ENCODE peak calls at places on chromosome 2, in eight cellular contexts. One of them, this sample, is unnamed. For H3K9me3, the result is how much of the 10 kb centered on the place peaks cover.

GRCh38 chr2:177329035-177329434 is 63.5 kb upstream of the AGPS start:
- DNase-seq in psoas muscle: no peak
- DNase-seq in aorta: no peak
- DNase-seq in naive thymus-derived CD4-positive, alpha-beta T cell: peak
- DNase-seq in RWPE2: no peak
- DNase-seq in CD8-positive, alpha-beta memory T cell: no peak
- DNase-seq in IMR-90: no peak
- DNase-seq in small intestine: no peak
- DNase-seq in this sample: no peak

GRCh38 chr2:176130917-176131616 is 1.6 kb downstream of the HOXD8 start:
- DNase-seq in psoas muscle: no peak
- DNase-seq in aorta: no peak
- DNase-seq in naive thymus-derived CD4-positive, alpha-beta T cell: no peak
- DNase-seq in RWPE2: no peak
- DNase-seq in CD8-positive, alpha-beta memory T cell: no peak
- DNase-seq in IMR-90: no peak
- DNase-seq in small intestine: no peak
- DNase-seq in this sample: no peak

GRCh38 chr2:237213325-237214040 is 127.8 kb downstream of the COPS8 start:
- DNase-seq in psoas muscle: peak
- DNase-seq in aorta: peak
- DNase-seq in naive thymus-derived CD4-positive, alpha-beta T cell: no peak
- DNase-seq in RWPE2: no peak
- DNase-seq in CD8-positive, alpha-beta memory T cell: no peak
- DNase-seq in IMR-90: peak
- DNase-seq in small intestine: no peak
- DNase-seq in this sample: no peak

GRCh38 chr2:18959952-18960717 is 370.8 kb upstream of the NT5C1B start:
- DNase-seq in psoas muscle: no peak
- DNase-seq in aorta: no peak
- DNase-seq in naive thymus-derived CD4-positive, alpha-beta T cell: no peak
- DNase-seq in RWPE2: no peak
- DNase-seq in CD8-positive, alpha-beta memory T cell: no peak
- DNase-seq in IMR-90: peak
- DNase-seq in small intestine: no peak
- DNase-seq in this sample: no peak

GRCh38 chr2:30492185-30492584 is 45.1 kb downstream of the LCLAT1 start:
- DNase-seq in psoas muscle: no peak
- DNase-seq in aorta: no peak
- DNase-seq in naive thymus-derived CD4-positive, alpha-beta T cell: no peak
- DNase-seq in RWPE2: no peak
- DNase-seq in CD8-positive, alpha-beta memory T cell: no peak
- DNase-seq in IMR-90: peak
- DNase-seq in small intestine: no peak
- DNase-seq in this sample: no peak

GRCh38 chr2:184598313-184599053 is at the start of gene ZNF804A:
- DNase-seq in psoas muscle: peak
- DNase-seq in aorta: peak
- DNase-seq in naive thymus-derived CD4-positive, alpha-beta T cell: no peak
- DNase-seq in RWPE2: no peak
- DNase-seq in CD8-positive, alpha-beta memory T cell: no peak
- DNase-seq in IMR-90: peak
- DNase-seq in small intestine: peak
- DNase-seq in this sample: no peak

GRCh38 chr2:109341363-109341762 is 212.4 kb downstream of the SH3RF3 start:
- DNase-seq in psoas muscle: no peak
- DNase-seq in aorta: no peak
- DNase-seq in naive thymus-derived CD4-positive, alpha-beta T cell: no peak
- DNase-seq in RWPE2: no peak
- DNase-seq in CD8-positive, alpha-beta memory T cell: no peak
- DNase-seq in IMR-90: no peak
- DNase-seq in small intestine: no peak
- DNase-seq in this sample: no peak

GRCh38 chr2:175057078-175057685 is 52.0 kb upstream of the CHN1 start:
- DNase-seq in psoas muscle: no peak
- DNase-seq in aorta: no peak
- DNase-seq in naive thymus-derived CD4-positive, alpha-beta T cell: no peak
- DNase-seq in RWPE2: no peak
- DNase-seq in CD8-positive, alpha-beta memory T cell: no peak
- DNase-seq in IMR-90: no peak
- DNase-seq in small intestine: no peak
- DNase-seq in this sample: no peak

GRCh38 chr2:239028253-239028619 is 180.4 kb downstream of the TWIST2 start:
- DNase-seq in psoas muscle: no peak
- DNase-seq in aorta: no peak
- DNase-seq in naive thymus-derived CD4-positive, alpha-beta T cell: no peak
- DNase-seq in RWPE2: peak
- DNase-seq in CD8-positive, alpha-beta memory T cell: no peak
- DNase-seq in IMR-90: no peak
- DNase-seq in small intestine: no peak
- DNase-seq in this sample: no peak

GRCh38 chr2:106108351-106108750 is 85.8 kb downstream of the UXS1 start:
- DNase-seq in psoas muscle: no peak
- DNase-seq in aorta: no peak
- DNase-seq in naive thymus-derived CD4-positive, alpha-beta T cell: no peak
- DNase-seq in RWPE2: no peak
- DNase-seq in CD8-positive, alpha-beta memory T cell: no peak
- DNase-seq in IMR-90: peak
- DNase-seq in small intestine: no peak
- DNase-seq in this sample: no peak

GRCh38 chr2:18501156-18501555 is 59.3 kb downstream of the RDH14 start:
- DNase-seq in psoas muscle: no peak
- DNase-seq in aorta: no peak
- DNase-seq in naive thymus-derived CD4-positive, alpha-beta T cell: no peak
- DNase-seq in RWPE2: no peak
- DNase-seq in CD8-positive, alpha-beta memory T cell: no peak
- DNase-seq in IMR-90: no peak
- DNase-seq in small intestine: no peak
- DNase-seq in this sample: no peak

GRCh38 chr2:199409705-199410104 is 48.0 kb downstream of the SATB2 start:
- DNase-seq in psoas muscle: no peak
- DNase-seq in aorta: no peak
- DNase-seq in naive thymus-derived CD4-positive, alpha-beta T cell: no peak
- DNase-seq in RWPE2: no peak
- DNase-seq in CD8-positive, alpha-beta memory T cell: no peak
- DNase-seq in IMR-90: peak
- DNase-seq in small intestine: no peak
- DNase-seq in this sample: no peak

DNA sequence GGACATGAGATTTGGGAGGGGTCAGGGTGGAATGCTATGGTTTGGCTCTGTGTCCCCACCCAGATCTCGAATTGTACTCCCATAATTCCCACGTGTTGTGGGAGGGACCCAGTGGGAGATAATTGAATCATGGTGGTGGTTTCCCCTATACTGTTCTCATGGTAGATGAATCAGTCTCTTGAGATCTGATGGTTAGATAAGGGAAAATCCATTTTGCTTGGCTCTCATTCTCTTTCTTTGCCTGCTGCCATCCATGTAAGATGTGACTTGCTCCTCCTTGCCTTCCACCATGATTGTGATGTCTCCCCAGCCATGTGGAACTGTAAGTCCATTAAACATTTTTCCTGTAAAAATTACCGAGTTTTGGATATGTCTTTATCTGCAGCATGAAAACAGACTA is 80.9 kb upstream of the GALNT5 start:
- DNase-seq in psoas muscle: no peak
- DNase-seq in aorta: no peak
- DNase-seq in naive thymus-derived CD4-positive, alpha-beta T cell: no peak
- DNase-seq in RWPE2: no peak
- DNase-seq in CD8-positive, alpha-beta memory T cell: no peak
- DNase-seq in IMR-90: no peak
- DNase-seq in small intestine: no peak
- DNase-seq in this sample: no peak
- H3K9me3 ChIP-seq in psoas muscle: under half
- H3K9me3 ChIP-seq in aorta: under half
- H3K9me3 ChIP-seq in naive thymus-derived CD4-positive, alpha-beta T cell: under half
- H3K9me3 ChIP-seq in RWPE2: under half
- H3K9me3 ChIP-seq in CD8-positive, alpha-beta memory T cell: under half
- H3K9me3 ChIP-seq in IMR-90: under half
- H3K9me3 ChIP-seq in small intestine: under half
- H3K9me3 ChIP-seq in this sample: under half

GRCh38 chr2:126038901-126039300 is 617.1 kb upstream of the GYPC start:
- DNase-seq in psoas muscle: no peak
- DNase-seq in aorta: no peak
- DNase-seq in naive thymus-derived CD4-positive, alpha-beta T cell: no peak
- DNase-seq in RWPE2: no peak
- DNase-seq in CD8-positive, alpha-beta memory T cell: no peak
- DNase-seq in IMR-90: no peak
- DNase-seq in small intestine: no peak
- DNase-seq in this sample: no peak
- H3K9me3 ChIP-seq in psoas muscle: under half
- H3K9me3 ChIP-seq in aorta: under half
- H3K9me3 ChIP-seq in naive thymus-derived CD4-positive, alpha-beta T cell: under half
- H3K9me3 ChIP-seq in RWPE2: under half
- H3K9me3 ChIP-seq in CD8-positive, alpha-beta memory T cell: under half
- H3K9me3 ChIP-seq in IMR-90: under half
- H3K9me3 ChIP-seq in small intestine: under half
- H3K9me3 ChIP-seq in this sample: under half

GRCh38 chr2:16330012-16330411 is 335.6 kb downstream of the CYRIA start:
- DNase-seq in psoas muscle: no peak
- DNase-seq in aorta: no peak
- DNase-seq in naive thymus-derived CD4-positive, alpha-beta T cell: no peak
- DNase-seq in RWPE2: no peak
- DNase-seq in CD8-positive, alpha-beta memory T cell: no peak
- DNase-seq in IMR-90: no peak
- DNase-seq in small intestine: no peak
- DNase-seq in this sample: no peak

GRCh38 chr2:16328521-16329190 is 337.0 kb downstream of the CYRIA start:
- DNase-seq in psoas muscle: no peak
- DNase-seq in aorta: no peak
- DNase-seq in naive thymus-derived CD4-positive, alpha-beta T cell: no peak
- DNase-seq in RWPE2: no peak
- DNase-seq in CD8-positive, alpha-beta memory T cell: no peak
- DNase-seq in IMR-90: no peak
- DNase-seq in small intestine: no peak
- DNase-seq in this sample: no peak

GRCh38 chr2:16331761-16332160 is 333.9 kb downstream of the CYRIA start:
- DNase-seq in psoas muscle: no peak
- DNase-seq in aorta: no peak
- DNase-seq in naive thymus-derived CD4-positive, alpha-beta T cell: no peak
- DNase-seq in RWPE2: no peak
- DNase-seq in CD8-positive, alpha-beta memory T cell: no peak
- DNase-seq in IMR-90: no peak
- DNase-seq in small intestine: no peak
- DNase-seq in this sample: no peak

GRCh38 chr2:16329421-16329820 is 336.2 kb downstream of the CYRIA start:
- DNase-seq in psoas muscle: no peak
- DNase-seq in aorta: no peak
- DNase-seq in naive thymus-derived CD4-positive, alpha-beta T cell: no peak
- DNase-seq in RWPE2: no peak
- DNase-seq in CD8-positive, alpha-beta memory T cell: no peak
- DNase-seq in IMR-90: no peak
- DNase-seq in small intestine: no peak
- DNase-seq in this sample: no peak

DNA sequence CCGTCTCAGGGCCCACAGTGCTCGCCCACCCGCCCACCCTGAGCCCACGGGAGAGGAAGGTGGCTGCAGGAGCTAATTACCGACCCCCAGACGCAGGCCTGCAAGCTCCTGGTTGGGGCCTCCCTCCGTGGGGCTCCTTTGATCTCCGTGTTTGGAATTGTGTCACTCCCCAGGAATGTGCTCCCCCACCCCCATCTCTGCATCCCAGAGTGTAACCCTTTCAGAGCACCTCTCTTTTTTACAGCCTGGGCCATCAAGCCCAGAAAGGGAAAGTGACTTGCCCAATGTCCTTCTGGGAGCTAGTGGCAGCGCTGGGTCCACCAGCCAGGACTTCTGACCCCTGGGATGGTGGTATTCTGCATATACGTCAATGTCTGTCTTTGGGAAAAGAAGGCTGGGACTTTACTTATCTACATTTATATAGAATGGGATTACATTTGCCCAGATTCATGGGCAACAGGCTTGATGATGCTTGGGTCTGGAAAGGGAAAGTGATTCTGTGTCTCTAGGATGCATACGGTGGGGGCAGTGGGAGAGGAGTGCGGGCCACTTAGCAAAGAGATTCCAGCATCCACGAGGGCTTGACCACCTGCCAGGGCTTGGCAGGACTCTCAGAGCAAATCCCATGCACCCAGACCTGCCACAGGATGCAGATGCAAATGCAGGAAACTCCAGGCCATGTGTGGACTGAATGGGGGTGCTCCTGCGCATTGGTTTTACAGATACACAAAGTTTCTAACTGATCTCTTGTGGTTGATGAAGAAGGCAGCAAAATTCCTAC is 334.9 kb downstream of the CYRIA start:
- DNase-seq in psoas muscle: no peak
- DNase-seq in aorta: no peak
- DNase-seq in naive thymus-derived CD4-positive, alpha-beta T cell: no peak
- DNase-seq in RWPE2: no peak
- DNase-seq in CD8-positive, alpha-beta memory T cell: no peak
- DNase-seq in IMR-90: no peak
- DNase-seq in small intestine: no peak
- DNase-seq in this sample: no peak
- H3K9me3 ChIP-seq in psoas muscle: under half
- H3K9me3 ChIP-seq in aorta: under half
- H3K9me3 ChIP-seq in naive thymus-derived CD4-positive, alpha-beta T cell: under half
- H3K9me3 ChIP-seq in RWPE2: under half
- H3K9me3 ChIP-seq in CD8-positive, alpha-beta memory T cell: under half
- H3K9me3 ChIP-seq in IMR-90: under half
- H3K9me3 ChIP-seq in small intestine: under half
- H3K9me3 ChIP-seq in this sample: under half

GRCh38 chr2:41496908-41497307 is 550.9 kb upstream of the PKDCC start:
- DNase-seq in psoas muscle: no peak
- DNase-seq in aorta: no peak
- DNase-seq in naive thymus-derived CD4-positive, alpha-beta T cell: no peak
- DNase-seq in RWPE2: no peak
- DNase-seq in CD8-positive, alpha-beta memory T cell: no peak
- DNase-seq in IMR-90: no peak
- DNase-seq in small intestine: no peak
- DNase-seq in this sample: no peak
- H3K9me3 ChIP-seq in psoas muscle: under half
- H3K9me3 ChIP-seq in aorta: under half
- H3K9me3 ChIP-seq in naive thymus-derived CD4-positive, alpha-beta T cell: under half
- H3K9me3 ChIP-seq in RWPE2: under half
- H3K9me3 ChIP-seq in CD8-positive, alpha-beta memory T cell: under half
- H3K9me3 ChIP-seq in IMR-90: under half
- H3K9me3 ChIP-seq in small intestine: under half
- H3K9me3 ChIP-seq in this sample: under half

GRCh38 chr2:89818873-89819272 is 1127.4 kb downstream of the RPIA start:
- DNase-seq in psoas muscle: no peak
- DNase-seq in aorta: no peak
- DNase-seq in naive thymus-derived CD4-positive, alpha-beta T cell: no peak
- DNase-seq in RWPE2: no peak
- DNase-seq in CD8-positive, alpha-beta memory T cell: no peak
- DNase-seq in IMR-90: no peak
- DNase-seq in small intestine: no peak
- DNase-seq in this sample: no peak

GRCh38 chr2:89823556-89823955 is 1132.1 kb downstream of the RPIA start:
- DNase-seq in psoas muscle: no peak
- DNase-seq in aorta: no peak
- DNase-seq in naive thymus-derived CD4-positive, alpha-beta T cell: no peak
- DNase-seq in RWPE2: no peak
- DNase-seq in CD8-positive, alpha-beta memory T cell: no peak
- DNase-seq in IMR-90: no peak
- DNase-seq in small intestine: no peak
- DNase-seq in this sample: no peak

GRCh38 chr2:89819809-89820208 is 1128.3 kb downstream of the RPIA start:
- DNase-seq in psoas muscle: no peak
- DNase-seq in aorta: no peak
- DNase-seq in naive thymus-derived CD4-positive, alpha-beta T cell: no peak
- DNase-seq in RWPE2: no peak
- DNase-seq in CD8-positive, alpha-beta memory T cell: no peak
- DNase-seq in IMR-90: no peak
- DNase-seq in small intestine: no peak
- DNase-seq in this sample: no peak

GRCh38 chr2:89820248-89820647 is 1128.8 kb downstream of the RPIA start:
- DNase-seq in psoas muscle: no peak
- DNase-seq in aorta: no peak
- DNase-seq in naive thymus-derived CD4-positive, alpha-beta T cell: no peak
- DNase-seq in RWPE2: no peak
- DNase-seq in CD8-positive, alpha-beta memory T cell: no peak
- DNase-seq in IMR-90: no peak
- DNase-seq in small intestine: no peak
- DNase-seq in this sample: no peak

GRCh38 chr2:89821455-89821945 is 1130.0 kb downstream of the RPIA start:
- DNase-seq in psoas muscle: no peak
- DNase-seq in aorta: no peak
- DNase-seq in naive thymus-derived CD4-positive, alpha-beta T cell: no peak
- DNase-seq in RWPE2: no peak
- DNase-seq in CD8-positive, alpha-beta memory T cell: no peak
- DNase-seq in IMR-90: no peak
- DNase-seq in small intestine: no peak
- DNase-seq in this sample: no peak
- H3K9me3 ChIP-seq in psoas muscle: under half
- H3K9me3 ChIP-seq in aorta: under half
- H3K9me3 ChIP-seq in naive thymus-derived CD4-positive, alpha-beta T cell: under half
- H3K9me3 ChIP-seq in RWPE2: under half
- H3K9me3 ChIP-seq in CD8-positive, alpha-beta memory T cell: under half
- H3K9me3 ChIP-seq in IMR-90: under half
- H3K9me3 ChIP-seq in small intestine: under half
- H3K9me3 ChIP-seq in this sample: under half

This sample was measured in T-helper 17 cell.